ENCODE peak calls at places on chromosome 11, in five cellular contexts. Y is brain microvascular endothelial cell, T is progenitor cell of endocrine pancreas, M is lower lobe of right lung, S is GM12864. N is an unnamed sample.

GRCh38 chr11:60924110-60924905 is at the start of gene TMEM132A:
- DNase-seq in M (peak), S (no peak), T (peak), Y (peak), N (no peak)

GRCh38 chr11:27698872-27699241 is 1.4 kb downstream of the BDNF start:
- DNase-seq in M (peak), T (peak), Y (peak), S (peak), N (no peak)

GRCh38 chr11:111220716-111221115 is 24.8 kb upstream of the POU2AF2 start:
- DNase-seq in M (no peak), T (no peak), S (no peak), Y (no peak), N (no peak)

GRCh38 chr11:127610787-127611186 is 610.2 kb upstream of the KIRREL3 start:
- DNase-seq in T (no peak), S (no peak), Y (no peak), M (no peak), N (no peak)

GRCh38 chr11:7592706-7593105 is 78.9 kb downstream of the PPFIBP2 start:
- DNase-seq in T (no peak), S (no peak), Y (no peak), M (peak), N (no peak)

GRCh38 chr11:77191823-77192495 is 63.9 kb downstream of the MYO7A start:
- DNase-seq in T (peak), M (peak), Y (peak), S (peak), N (no peak)

GRCh38 chr11:11178671-11179070 is 174.4 kb downstream of the CSNK2A3 start:
- DNase-seq in Y (peak), T (no peak), M (no peak), S (no peak), N (no peak)

GRCh38 chr11:100727410-100727809 is 40.3 kb downstream of the ARHGAP42 start:
- DNase-seq in M (no peak), S (no peak), Y (peak), T (no peak), N (no peak)

GRCh38 chr11:112247198-112247597 is 13.5 kb downstream of the PLET1 start:
- DNase-seq in T (no peak), S (no peak), M (no peak), Y (no peak), N (no peak)

GRCh38 chr11:37812281-37812880 is 1214.3 kb upstream of the RAG2 start:
- DNase-seq in M (no peak), Y (no peak), S (no peak), T (no peak), N (no peak)

GRCh38 chr11:69429716-69430491 is 51.6 kb upstream of the LINC01488 start:
- DNase-seq in M (no peak), S (no peak), T (no peak), Y (no peak), N (no peak)

GRCh38 chr11:71063129-71063528 is 189.2 kb downstream of the SHANK2 start:
- DNase-seq in S (no peak), Y (no peak), M (no peak), T (no peak), N (no peak)

GRCh38 chr11:75055511-75055910 is 41.2 kb downstream of the OR2AT4 start:
- DNase-seq in M (no peak), T (no peak), Y (no peak), S (no peak), N (no peak)

GRCh38 chr11:23079382-23079813 is 219.1 kb upstream of the CCDC179 start:
- DNase-seq in S (no peak), T (no peak), Y (peak), M (no peak), N (no peak)

GRCh38 chr11:23112987-23113886 is 253.0 kb upstream of the CCDC179 start:
- DNase-seq in T (no peak), Y (peak), M (no peak), S (no peak), N (no peak)

GRCh38 chr11:6357222-6357621 is 33.1 kb upstream of the SMPD1 start:
- DNase-seq in M (no peak), S (no peak), T (no peak), Y (peak), N (peak)

GRCh38 chr11:134358165-134358852 is 26.5 kb downstream of the GLB1L2 start:
- DNase-seq in T (no peak), M (no peak), S (no peak), Y (no peak), N (no peak)

GRCh38 chr11:19437760-19438159 is 197.0 kb upstream of the E2F8 start:
- DNase-seq in Y (peak), M (no peak), T (no peak), S (no peak), N (no peak)

GRCh38 chr11:94581926-94582325 is 14.8 kb downstream of the PIWIL4 start:
- DNase-seq in Y (no peak), M (no peak), S (no peak), T (no peak), N (no peak)

GRCh38 chr11:73797457-73797856 is 9.8 kb downstream of the MRPL48 start:
- DNase-seq in Y (no peak), S (no peak), T (no peak), M (no peak), N (no peak)

GRCh38 chr11:82003671-82004148 is 730.0 kb downstream of the FAM181B start:
- DNase-seq in T (no peak), M (no peak), S (no peak), Y (peak), N (no peak)

GRCh38 chr11:109609454-109610185 is 187.6 kb downstream of the C11orf87 start:
- DNase-seq in T (no peak), Y (no peak), M (no peak), S (no peak), N (no peak)

GRCh38 chr11:820655-821512 is 2.2 kb downstream of the PNPLA2 start:
- DNase-seq in M (peak), S (no peak), T (no peak), Y (no peak), N (no peak)

GRCh38 chr11:126494831-126495230 is 139.3 kb downstream of the ST3GAL4 start:
- DNase-seq in S (no peak), Y (no peak), M (no peak), T (no peak), N (no peak)

GRCh38 chr11:23359297-23359696 is 499.0 kb upstream of the CCDC179 start:
- DNase-seq in Y (peak), T (no peak), M (no peak), S (no peak), N (no peak)

GRCh38 chr11:109423860-109424190 is 1.8 kb downstream of the C11orf87 start:
- DNase-seq in Y (no peak), S (no peak), M (no peak), T (no peak), N (no peak)

GRCh38 chr11:71324788-71325417 is 72.5 kb upstream of the SHANK2 start:
- DNase-seq in Y (no peak), S (no peak), T (no peak), M (no peak), N (no peak)

GRCh38 chr11:3123761-3124733 is 41.1 kb downstream of the OSBPL5 start:
- DNase-seq in T (no peak), M (peak), S (no peak), Y (peak), N (peak)

GRCh38 chr11:118002010-118002540 is 15.9 kb downstream of the IL10RA start:
- DNase-seq in M (no peak), T (no peak), Y (no peak), S (no peak), N (no peak)

GRCh38 chr11:105486929-105487328 is 122.9 kb upstream of the GRIA4 start:
- DNase-seq in M (no peak), S (no peak), Y (no peak), T (no peak), N (no peak)

GRCh38 chr11:69918938-69919650 is 99.9 kb upstream of the FGF3 start:
- DNase-seq in S (no peak), M (peak), Y (peak), T (peak), N (peak)

GRCh38 chr11:130403967-130404366 is 24.4 kb downstream of the ADAMTS8 start:
- DNase-seq in T (no peak), S (no peak), Y (no peak), M (no peak), N (no peak)

GRCh38 chr11:86132667-86133310 is 63.9 kb upstream of the PICALM start:
- DNase-seq in Y (no peak), S (no peak), M (no peak), T (no peak), N (no peak)

GRCh38 chr11:86126862-86127261 is 58.0 kb upstream of the PICALM start:
- DNase-seq in Y (no peak), T (no peak), S (no peak), M (no peak), N (no peak)

GRCh38 chr11:86128914-86129313 is 60.0 kb upstream of the PICALM start:
- DNase-seq in M (no peak), Y (no peak), S (no peak), T (no peak), N (no peak)

GRCh38 chr11:86134580-86135318 is 65.9 kb upstream of the PICALM start:
- DNase-seq in M (no peak), S (no peak), Y (no peak), T (no peak), N (no peak)

GRCh38 chr11:86129775-86130540 is 61.1 kb upstream of the PICALM start:
- DNase-seq in T (no peak), S (no peak), Y (no peak), M (no peak), N (no peak)
- TF ChIP-seq CTCF in T (no peak), S (no peak), Y (no peak), M (no peak), N (no peak)

GRCh38 chr11:101844608-101845007 is 70.2 kb upstream of the CEP126 start:
- DNase-seq in S (no peak), Y (no peak), M (no peak), T (no peak), N (no peak)

GRCh38 chr11:101848262-101848661 is 66.5 kb upstream of the CEP126 start:
- DNase-seq in T (no peak), Y (no peak), M (no peak), S (no peak), N (no peak)
- TF ChIP-seq CTCF in T (peak), Y (no peak), M (peak), S (no peak), N (no peak)

GRCh38 chr11:34869425-34869824 is 46.8 kb downstream of the APIP start:
- DNase-seq in S (no peak), T (no peak), M (no peak), Y (no peak), N (no peak)
- TF ChIP-seq CTCF in S (peak), T (peak), M (no peak), Y (peak), N (no peak)

GRCh38 chr11:120722539-120722938 is 211.0 kb downstream of the GRIK4 start:
- DNase-seq in Y (no peak), T (no peak), M (no peak), S (no peak), N (no peak)

GRCh38 chr11:120723751-120724150 is 212.2 kb downstream of the GRIK4 start:
- DNase-seq in T (no peak), Y (no peak), S (no peak), M (no peak), N (no peak)

GRCh38 chr11:120727752-120728151 is 216.2 kb downstream of the GRIK4 start:
- DNase-seq in S (no peak), T (no peak), Y (no peak), M (no peak), N (no peak)
- TF ChIP-seq CTCF in S (no peak), T (no peak), Y (no peak), M (no peak), N (no peak)

GRCh38 chr11:131955901-131956300 is 585.5 kb downstream of the NTM start:
- DNase-seq in S (no peak), M (no peak), Y (no peak), T (no peak), N (no peak)

GRCh38 chr11:131945695-131946094 is 575.3 kb downstream of the NTM start:
- DNase-seq in T (no peak), Y (no peak), S (no peak), M (no peak), N (no peak)

GRCh38 chr11:131954146-131954545 is 583.7 kb downstream of the NTM start:
- DNase-seq in S (no peak), M (no peak), T (no peak), Y (no peak), N (no peak)

DNA sequence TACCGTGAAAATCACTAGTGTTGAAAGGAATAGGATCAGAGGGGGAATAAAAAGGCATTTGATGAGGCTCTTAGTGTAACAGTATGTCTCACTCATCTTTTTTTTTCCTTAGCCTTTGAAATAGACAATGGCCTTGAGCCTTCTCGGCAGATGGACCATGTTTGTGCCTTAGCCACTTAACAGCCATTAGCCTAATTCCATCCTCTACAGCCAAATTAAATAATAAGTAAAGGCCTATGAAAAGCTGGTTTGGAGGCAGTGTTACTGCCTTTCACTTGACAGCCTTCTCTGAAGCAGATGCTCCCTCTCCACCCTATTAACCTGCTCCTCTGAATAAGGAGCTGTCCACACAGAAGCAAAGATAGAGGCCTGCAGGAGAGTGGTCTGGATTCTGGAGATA is 580.7 kb downstream of the NTM start:
- DNase-seq in S (no peak), T (no peak), M (no peak), Y (no peak), N (no peak)
- TF ChIP-seq CTCF in S (no peak), T (no peak), M (no peak), Y (no peak), N (no peak)

GRCh38 chr11:124329787-124330478 is 9.9 kb upstream of the OR8D2 start:
- DNase-seq in Y (no peak), M (no peak), T (no peak), S (peak), N (no peak)
- TF ChIP-seq CTCF in Y (no peak), M (no peak), T (no peak), S (no peak), N (no peak)

DNA sequence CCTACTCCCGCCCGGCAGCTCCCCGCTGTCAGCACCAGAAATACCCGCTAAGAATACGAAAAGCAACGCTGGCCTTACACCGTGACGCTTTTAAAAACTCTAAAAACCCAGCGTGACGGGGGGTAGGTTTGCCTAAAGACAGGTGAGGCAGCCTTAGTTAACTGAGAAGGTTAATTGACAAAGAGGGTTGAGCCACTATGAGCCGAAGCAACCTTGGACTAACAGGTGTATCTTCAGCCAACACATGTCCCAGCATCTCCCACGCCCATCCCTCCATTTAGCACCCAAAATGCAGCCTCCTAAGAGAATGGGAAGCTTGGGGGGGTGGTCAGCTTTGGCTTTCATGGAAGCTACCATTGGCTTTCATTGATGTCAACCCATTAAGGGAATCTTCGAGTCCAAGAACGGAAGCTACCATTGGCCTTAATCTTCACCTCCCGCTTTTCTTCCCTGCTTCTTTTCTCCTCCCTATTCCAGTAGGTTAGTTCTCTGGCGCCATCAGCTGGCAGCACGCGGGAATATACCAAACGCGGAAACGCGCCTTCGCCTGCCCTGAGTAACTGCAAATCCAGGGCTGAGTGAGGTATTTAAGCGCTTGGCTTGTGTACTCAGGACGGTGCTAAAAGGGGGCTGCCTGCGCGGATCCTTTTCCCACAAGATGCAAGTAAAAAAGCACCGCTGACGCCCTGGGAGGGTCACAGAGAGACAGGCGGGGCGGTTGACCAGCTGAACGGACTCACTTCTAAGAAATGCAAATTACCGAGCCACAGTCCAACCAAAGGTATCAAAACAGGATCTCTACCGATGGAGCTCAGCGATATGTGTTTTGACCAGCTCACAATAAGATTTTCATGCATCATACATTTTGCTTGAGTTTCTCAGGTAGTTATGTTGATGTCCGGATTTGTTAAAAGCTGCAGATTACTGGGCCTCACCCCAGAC is 38.5 kb upstream of the GLYATL1 start:
- DNase-seq in T (peak), S (peak), Y (peak), M (peak), N (no peak)
- TF ChIP-seq CTCF in T (peak), S (peak), Y (peak), M (peak), N (no peak)

DNA sequence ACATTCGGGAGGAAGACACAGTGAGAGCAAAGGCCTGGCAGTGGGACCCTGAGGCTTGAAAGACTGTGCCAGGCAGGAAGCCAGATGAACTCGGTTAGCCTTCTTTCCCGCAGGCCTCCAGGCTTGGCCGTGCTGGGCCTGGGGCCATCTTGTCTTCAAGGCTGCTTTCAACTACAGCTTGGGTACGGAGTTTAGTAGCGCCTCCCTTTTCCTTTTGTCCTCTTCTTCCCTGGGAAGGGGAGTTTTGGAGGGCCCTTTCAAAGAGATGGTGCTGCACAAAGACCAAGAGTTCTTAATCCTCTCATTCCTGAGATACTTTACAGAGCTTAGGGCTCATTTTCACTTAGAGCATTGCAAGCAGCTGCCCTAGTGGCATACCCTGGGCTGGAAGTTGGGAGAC is 87.5 kb downstream of the TP53I11 start:
- DNase-seq in M (no peak), Y (no peak), T (no peak), S (no peak), N (no peak)
- TF ChIP-seq CTCF in M (no peak), Y (no peak), T (no peak), S (no peak), N (no peak)